ENCODE peak calls at places on chromosomes 11 and 22, in four cellular contexts. L is A549, X is K562, H is GM12878. O is an unnamed sample.

GRCh38 chr11:72410956-72411355 is 23.4 kb downstream of the CLPB start:
- DNase-seq in L (no peak), X (no peak), H (no peak), O (no peak)

GRCh38 chr11:117822031-117822521 is 2.5 kb downstream of the FXYD2 start:
- DNase-seq in L (no peak), X (peak; percentile 55), H (no peak), O (no peak)

GRCh38 chr11:10285148-10285802 is 8.7 kb downstream of the SBF2 start:
- DNase-seq in L (peak; percentile 65), X (no peak), H (no peak), O (no peak)

GRCh38 chr11:113494021-113494420 is 18.8 kb upstream of the DRD2 start:
- DNase-seq in L (peak; percentile 1), X (no peak), H (no peak), O (no peak)

GRCh38 chr11:58391879-58392278 is 14.8 kb downstream of the OR5B3 start:
- DNase-seq in L (no peak), X (no peak), H (no peak), O (peak; percentile 72)

GRCh38 chr11:64094463-64095223 is 58.9 kb downstream of the FLRT1 start:
- DNase-seq in L (peak; percentile 84), X (peak; percentile 63), H (no peak), O (peak; percentile 81)

GRCh38 chr11:45982656-45983470 is 60.4 kb downstream of the LARGE2 start:
- DNase-seq in L (peak; percentile 11), X (peak; percentile 79), H (no peak), O (peak; percentile 88)

GRCh38 chr22:19714320-19715252 is at the start of gene SEPTIN5:
- DNase-seq in L (no peak), X (peak; percentile 99), H (no peak), O (no peak)

GRCh38 chr11:15764948-15765347 is 591.4 kb downstream of the SOX6 start:
- DNase-seq in L (no peak), X (no peak), H (no peak), O (no peak)

GRCh38 chr11:67352546-67353316 is 615 bp downstream of the POLD4 start:
- DNase-seq in L (no peak), X (no peak), H (no peak), O (no peak)

GRCh38 chr11:117197516-117198456 is 1.4 kb upstream of the TAGLN start:
- DNase-seq in L (peak; percentile 24), X (peak; percentile 56), H (no peak), O (peak; percentile 32)

GRCh38 chr11:122778148-122778547 is 60.2 kb upstream of the CRTAM start:
- DNase-seq in L (no peak), X (no peak), H (no peak), O (peak; percentile 65)

GRCh38 chr11:26963764-26964163 is 30.1 kb upstream of the FIBIN start:
- DNase-seq in L (no peak), X (no peak), H (no peak), O (no peak)

GRCh38 chr11:96095884-96096301 is 172.0 kb upstream of the MTMR2 start:
- DNase-seq in L (no peak), X (no peak), H (no peak), O (no peak)

GRCh38 chr11:128860571-128861361 is 6.3 kb downstream of the KCNJ1 start:
- DNase-seq in L (no peak), X (no peak), H (no peak), O (peak; percentile 7)

GRCh38 chr22:30420401-30421178 is 5.0 kb upstream of the MTFP1 start:
- DNase-seq in L (peak; percentile 61), X (no peak), H (no peak), O (peak; percentile 90)

GRCh38 chr22:42868751-42869251 is 11.7 kb upstream of the ARFGAP3 start:
- DNase-seq in L (no peak), X (no peak), H (no peak), O (peak; percentile 17)

GRCh38 chr11:2881076-2881973 is 4.2 kb downstream of the CDKN1C start:
- DNase-seq in L (no peak), X (no peak), H (no peak), O (no peak)

GRCh38 chr11:14973621-14974020 is 1.5 kb upstream of the CALCA start:
- DNase-seq in L (no peak), X (no peak), H (no peak), O (peak; percentile 4)

GRCh38 chr11:106603971-106604370 is 414.3 kb downstream of the GUCY1A2 start:
- DNase-seq in L (no peak), X (no peak), H (no peak), O (no peak)

GRCh38 chr11:88484873-88485621 is 147.5 kb upstream of the CTSC start:
- DNase-seq in L (peak; percentile 58), X (peak; percentile 67), H (peak; percentile 27), O (peak; percentile 23)

GRCh38 chr11:132605794-132606570 is 926.3 kb downstream of the OPCML start:
- DNase-seq in L (no peak), X (no peak), H (no peak), O (no peak)
- TF ChIP-seq ELK1 in L (no peak), X (no peak), H (no peak), O (no peak)

DNA sequence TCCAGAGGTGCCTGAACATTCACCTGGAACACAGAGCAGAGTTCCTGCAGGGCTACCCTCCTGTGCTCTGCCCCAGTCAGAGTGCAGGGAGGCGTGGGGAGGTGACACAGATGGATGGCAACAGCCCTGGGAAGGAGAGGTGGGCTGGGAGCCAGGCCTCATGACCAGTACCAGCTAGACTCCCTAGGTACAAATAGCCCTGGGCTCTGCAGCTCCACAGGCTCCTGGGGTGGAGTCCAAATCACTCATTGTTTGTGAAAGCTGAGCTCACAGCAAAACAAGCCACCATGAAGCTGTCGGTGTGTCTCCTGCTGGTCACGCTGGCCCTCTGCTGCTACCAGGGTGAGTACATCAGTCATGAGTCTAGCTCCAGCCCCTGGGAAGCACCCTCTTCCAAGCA is at the start of gene SCGB1D2:
- DNase-seq in L (peak; percentile 50), X (no peak), H (no peak), O (no peak)
- TF ChIP-seq ELK1 in L (no peak), X (no peak), H (no peak), O (no peak)

DNA sequence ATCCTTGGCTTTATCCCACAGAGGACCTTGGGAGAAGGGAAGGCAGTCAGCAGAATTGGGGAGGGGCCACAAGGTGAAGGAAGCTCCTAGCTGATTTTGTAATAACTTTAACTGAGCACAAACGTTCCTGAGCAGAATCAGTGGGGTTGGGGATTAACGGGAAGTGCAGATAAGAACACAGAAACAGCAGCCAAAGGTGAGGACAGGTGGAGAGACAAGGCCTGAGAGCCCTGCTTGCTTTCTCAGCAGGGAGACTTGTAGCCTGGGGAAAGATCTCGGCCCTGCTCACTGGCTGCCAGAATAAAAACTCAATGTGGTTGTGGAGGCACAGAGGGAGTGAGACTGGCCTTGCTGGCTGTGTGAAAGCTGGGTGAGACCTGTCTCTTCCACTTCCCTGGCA is 265.2 kb upstream of the FAT3 start:
- DNase-seq in L (no peak), X (no peak), H (no peak), O (no peak)
- TF ChIP-seq ELK1 in L (no peak), X (no peak), H (no peak), O (no peak)

DNA sequence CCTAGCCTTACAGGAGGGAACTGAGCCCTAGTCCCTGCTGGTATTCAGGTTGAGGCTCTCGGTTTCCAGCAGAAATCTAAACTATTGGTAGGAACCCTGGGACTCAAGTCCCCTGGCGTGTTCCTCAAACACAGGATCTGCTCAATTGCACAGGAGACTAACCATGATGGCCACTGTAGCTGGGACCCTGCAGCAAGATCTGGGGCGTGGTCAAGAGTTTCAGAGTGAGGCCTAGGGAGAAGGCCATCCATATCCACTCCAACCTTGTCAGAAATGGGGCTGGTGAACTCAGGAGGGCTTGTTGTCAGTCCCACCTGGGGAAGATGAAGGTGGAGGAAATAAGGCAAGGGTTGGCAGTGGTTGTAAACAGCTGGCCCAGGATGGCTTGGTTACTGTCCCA is 49.9 kb upstream of the PAX6 start:
- DNase-seq in L (no peak), X (no peak), H (no peak), O (no peak)
- TF ChIP-seq ELK1 in L (no peak), X (no peak), H (no peak), O (no peak)

GRCh38 chr11:13876423-13876822 is 86.1 kb upstream of the SPON1 start:
- DNase-seq in L (no peak), X (peak; percentile 64), H (no peak), O (no peak)
- TF ChIP-seq ELK1 in L (no peak), X (no peak), H (no peak), O (no peak)

GRCh38 chr11:110571286-110571685 is 141.0 kb downstream of the ARHGAP20 start:
- DNase-seq in L (no peak), X (no peak), H (no peak), O (no peak)

GRCh38 chr11:110565344-110565684 is 135.6 kb downstream of the FDX1 start:
- DNase-seq in L (peak; percentile 11), X (no peak), H (no peak), O (peak; percentile 64)

GRCh38 chr11:110566577-110566976 is 136.8 kb downstream of the FDX1 start:
- DNase-seq in L (no peak), X (no peak), H (no peak), O (no peak)

GRCh38 chr11:110564676-110565343 is 135.1 kb downstream of the FDX1 start:
- DNase-seq in L (no peak), X (no peak), H (no peak), O (no peak)

GRCh38 chr11:110565690-110566336 is 136.1 kb downstream of the FDX1 start:
- DNase-seq in L (no peak), X (no peak), H (no peak), O (no peak)
- TF ChIP-seq ELK1 in L (no peak), X (no peak), H (no peak), O (no peak)

DNA sequence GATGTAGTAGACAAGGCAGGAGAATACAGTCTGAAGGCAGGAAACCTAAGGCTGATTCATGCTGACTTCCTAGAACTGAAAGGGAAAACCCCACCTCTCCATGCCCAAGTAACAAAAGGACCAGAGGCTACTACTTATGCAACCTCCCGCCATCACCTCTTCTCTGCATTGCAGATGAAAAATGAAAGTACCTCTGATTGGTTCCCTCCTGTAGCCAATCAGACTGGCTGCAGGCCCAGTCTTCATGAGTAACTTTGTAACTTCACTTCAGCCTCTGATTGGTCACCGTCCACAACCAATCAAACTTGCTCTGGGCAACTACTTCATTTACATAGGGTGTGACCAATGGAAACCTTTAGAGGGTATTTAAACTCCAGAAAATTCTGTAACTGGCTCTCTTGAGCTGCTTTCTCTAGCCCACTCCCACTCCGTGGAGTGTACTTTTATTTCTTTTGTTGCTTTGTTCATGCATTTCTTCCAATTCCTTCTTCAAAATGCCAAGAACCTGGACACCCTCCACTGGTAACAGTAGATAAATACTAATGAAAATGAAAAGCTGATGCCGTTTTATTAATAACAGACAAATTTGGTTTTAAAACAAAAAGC is 5.2 kb upstream of the MAP6 start:
- DNase-seq in L (peak; percentile 79), X (peak; percentile 55), H (no peak), O (peak; percentile 56)
- TF ChIP-seq ELK1 in L (no peak), X (no peak), H (no peak), O (no peak)

O was measured in IMR-90.